ENCODE peak calls at places on chromosomes 12 and 14, in four cellular contexts. U, A, D and I are unnamed samples.

GRCh38 chr14:56273151-56273550 is 154.9 kb downstream of the PELI2 start:
- DNase-seq in A (no peak), U (no peak), D (no peak), I (no peak)

GRCh38 chr12:13471471-13471870 is 274.9 kb downstream of the EMP1 start:
- DNase-seq in U (no peak), D (no peak), A (no peak), I (no peak)

GRCh38 chr12:49108958-49109404 is 1.7 kb downstream of the LMBR1L start:
- DNase-seq in A (no peak), U (no peak), D (peak; percentile 78), I (no peak)

GRCh38 chr12:85835810-85836715 is at the start of gene RASSF9:
- DNase-seq in U (no peak), D (peak; percentile 56), A (no peak), I (no peak)

GRCh38 chr12:26280869-26281268 is 85.5 kb downstream of the SSPN start:
- DNase-seq in U (no peak), A (no peak), D (no peak), I (no peak)

GRCh38 chr12:54240971-54241588 is 38.8 kb downstream of the CBX5 start:
- DNase-seq in A (no peak), U (no peak), D (no peak), I (no peak)

GRCh38 chr12:54579258-54579657 is 9.2 kb downstream of the PPP1R1A start:
- DNase-seq in A (no peak), D (no peak), U (no peak), I (no peak)

GRCh38 chr12:67522222-67522621 is 126.3 kb upstream of the DYRK2 start:
- DNase-seq in D (no peak), U (no peak), A (no peak), I (no peak)

GRCh38 chr12:77855548-77855947 is 24.9 kb downstream of the NAV3 start:
- DNase-seq in D (no peak), U (no peak), A (no peak), I (no peak)

GRCh38 chr12:113071427-113072112 is 15.0 kb downstream of the DTX1 start:
- DNase-seq in D (no peak), A (no peak), U (no peak), I (no peak)

GRCh38 chr14:80781968-80782367 is 159.6 kb downstream of the CEP128 start:
- DNase-seq in U (no peak), A (no peak), D (no peak), I (no peak)

GRCh38 chr12:92402415-92402814 is 256.8 kb upstream of the BTG1 start:
- DNase-seq in U (no peak), D (no peak), A (no peak), I (no peak)

GRCh38 chr12:92404921-92405320 is 259.3 kb upstream of the BTG1 start:
- DNase-seq in U (no peak), D (no peak), A (no peak), I (no peak)

GRCh38 chr12:92400006-92400405 is 254.4 kb upstream of the BTG1 start:
- DNase-seq in D (no peak), U (no peak), A (no peak), I (no peak)

GRCh38 chr12:92404259-92404894 is 258.7 kb upstream of the BTG1 start:
- DNase-seq in D (no peak), A (no peak), U (no peak), I (no peak)

DNA sequence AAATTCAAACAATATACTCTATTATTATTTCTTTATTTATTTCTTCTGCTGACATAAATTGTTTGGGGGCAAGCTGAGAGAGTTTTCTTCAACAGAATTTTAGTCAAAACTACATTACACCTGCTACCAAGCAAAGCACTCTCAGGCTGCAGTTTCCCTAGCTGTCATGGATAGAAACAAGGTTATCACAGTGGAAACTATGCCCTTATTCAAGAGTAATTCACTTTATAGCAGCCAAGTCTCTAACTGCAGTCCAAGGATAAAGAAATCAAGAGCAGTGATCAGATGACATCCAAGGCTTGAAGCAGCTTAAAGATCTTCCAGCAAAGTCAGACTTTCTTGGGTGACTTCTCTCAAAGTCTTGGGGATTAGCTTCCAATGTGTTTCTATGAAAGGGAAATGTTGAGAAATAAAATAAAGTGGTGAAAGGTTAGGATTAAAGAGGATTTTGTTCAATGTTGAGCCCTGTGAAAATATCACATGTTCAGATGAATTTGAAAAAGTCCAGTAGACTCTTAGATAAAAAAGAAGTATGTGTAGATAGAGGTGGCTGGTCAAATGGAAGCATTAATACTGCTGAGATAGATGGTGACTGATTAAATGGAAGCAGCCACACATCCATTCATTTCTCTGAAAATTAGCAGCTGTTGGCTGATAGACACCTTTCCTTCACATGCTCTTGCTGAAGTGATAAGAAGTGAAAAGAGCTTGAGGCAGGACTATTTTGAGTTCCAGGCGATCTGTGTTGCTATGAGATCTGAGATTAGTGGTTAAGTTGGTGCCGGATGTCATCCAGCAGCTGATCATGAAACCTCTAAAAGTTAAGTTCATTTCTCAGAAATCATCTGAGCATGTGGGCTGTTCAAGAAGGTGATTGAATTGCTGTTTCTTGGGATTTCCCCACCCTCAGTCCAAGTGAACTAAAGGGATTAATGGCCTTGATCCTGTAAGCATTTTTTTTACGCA is 257.8 kb upstream of the BTG1 start:
- DNase-seq in U (no peak), A (no peak), D (no peak), I (no peak)
- TF ChIP-seq POLR2A in U (no peak), A (no peak), D (no peak), I (no peak)

GRCh38 chr12:52763036-52763659 is 14.0 kb downstream of the KRT76 start:
- DNase-seq in A (no peak), D (no peak), U (no peak), I (no peak)
- TF ChIP-seq POLR2A in A (no peak), D (no peak), U (no peak), I (no peak)

GRCh38 chr14:105065280-105066228 is at the start of gene GPR132:
- DNase-seq in A (peak; percentile 96), D (no peak), U (no peak), I (no peak)
- TF ChIP-seq POLR2A in A (peak; percentile 69), D (peak; percentile 42), U (no peak), I (no peak)

DNA sequence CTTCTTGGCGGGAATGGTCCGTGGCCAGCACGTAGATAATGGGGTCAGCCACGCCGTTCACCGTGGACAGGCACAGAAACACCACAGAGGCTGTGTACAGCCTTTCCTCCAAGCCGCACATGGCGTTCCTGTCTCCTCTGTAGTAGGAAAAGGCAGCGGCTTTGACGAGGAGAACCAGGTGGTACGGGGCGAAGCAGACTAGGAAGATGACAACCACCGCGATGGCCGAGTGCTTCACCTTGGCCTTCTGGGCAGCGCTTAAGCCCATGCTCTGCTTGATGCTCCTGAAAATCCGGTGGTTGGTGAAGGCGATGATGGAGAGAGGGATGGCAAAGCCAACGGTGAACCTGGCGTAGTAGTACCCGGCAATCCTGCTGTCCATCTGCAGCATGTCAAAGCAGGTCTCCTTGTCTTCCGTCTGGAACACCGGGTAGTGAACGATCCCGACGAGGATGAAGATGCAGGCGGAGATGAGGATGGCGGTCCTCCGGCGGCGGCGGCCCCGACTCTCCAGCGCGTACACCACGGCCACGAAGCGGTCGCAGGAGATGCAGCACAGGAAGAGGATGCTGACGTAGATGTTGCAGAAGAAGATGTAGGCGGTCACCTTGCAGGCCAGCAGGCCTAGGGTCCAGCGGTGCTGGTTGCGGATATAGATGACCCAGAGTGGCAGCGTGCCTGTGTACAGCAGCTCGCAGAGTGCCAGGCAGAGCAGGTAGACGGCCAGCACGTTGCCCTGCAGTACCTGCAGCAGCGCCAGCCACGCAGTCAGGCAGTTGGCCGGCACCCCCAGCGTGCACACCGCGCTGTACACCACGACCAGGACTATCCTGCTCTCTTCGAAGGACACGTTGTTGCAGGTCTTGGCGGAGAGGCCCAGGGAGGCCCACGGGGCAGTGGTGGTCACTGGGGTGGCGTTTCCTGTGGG is 13.8 kb downstream of the GPR132 start:
- DNase-seq in U (no peak), D (no peak), A (peak; percentile 70), I (no peak)
- TF ChIP-seq POLR2A in U (no peak), D (no peak), A (no peak), I (no peak)

GRCh38 chr14:52703225-52703624 is 3.8 kb upstream of the PSMC6 start:
- DNase-seq in U (no peak), D (no peak), A (no peak), I (peak; percentile 9)

GRCh38 chr14:52703664-52704063 is 3.3 kb upstream of the PSMC6 start:
- DNase-seq in U (no peak), D (no peak), A (no peak), I (no peak)

GRCh38 chr14:52711666-52712065 is 4.7 kb downstream of the PSMC6 start:
- DNase-seq in D (no peak), A (no peak), U (no peak), I (no peak)

GRCh38 chr14:52706286-52706685 is 714 bp upstream of the PSMC6 start:
- DNase-seq in A (no peak), D (no peak), U (no peak), I (no peak)

DNA sequence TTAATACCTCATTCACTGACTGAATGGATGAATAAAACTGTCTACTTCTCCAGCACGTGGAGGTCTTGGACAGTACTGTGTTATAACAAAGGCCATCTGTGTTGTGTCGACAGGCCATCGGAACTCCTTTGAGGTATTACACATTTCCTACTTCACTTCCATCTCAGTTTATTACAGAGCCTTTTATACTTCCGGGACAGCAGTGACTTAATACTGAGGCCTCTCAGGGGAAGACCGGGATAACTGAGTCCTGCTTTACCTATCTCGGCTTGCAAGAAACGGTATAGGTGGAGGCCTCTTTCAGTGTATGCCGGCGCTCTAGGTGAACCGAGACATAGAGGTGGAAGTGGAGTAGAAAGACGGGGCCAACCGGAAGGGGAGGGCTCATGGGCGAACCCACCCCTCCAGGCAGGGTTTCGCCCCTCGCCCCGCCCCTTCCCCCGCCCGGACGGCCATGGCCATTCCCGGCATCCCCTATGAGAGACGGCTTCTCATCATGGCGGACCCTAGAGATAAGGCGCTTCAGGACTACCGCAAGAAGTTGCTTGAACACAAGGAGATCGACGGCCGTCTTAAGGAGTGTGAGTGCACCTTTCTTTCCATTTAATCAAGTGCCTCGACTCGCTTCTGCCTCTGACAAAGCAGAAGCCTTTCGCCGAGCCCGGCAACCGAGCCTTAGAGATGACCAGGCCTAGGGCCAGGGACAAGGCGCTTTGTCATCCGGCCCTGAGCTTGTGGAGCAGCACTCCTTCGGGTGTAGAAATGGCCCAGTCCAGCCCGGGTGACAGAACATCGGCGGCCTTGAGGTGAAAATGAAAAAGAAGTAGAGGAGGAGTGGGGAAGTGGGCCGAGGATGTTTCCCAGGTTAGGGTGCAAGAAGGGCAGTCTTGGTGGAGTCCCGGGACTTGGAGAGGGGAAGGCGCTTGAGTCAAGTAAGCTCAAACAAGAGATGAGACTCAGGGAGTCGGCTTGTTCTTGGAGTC is at the start of gene PSMC6:
- DNase-seq in U (peak; percentile 87), A (peak; percentile 99), D (peak; percentile 95), I (peak; percentile 57)
- TF ChIP-seq POLR2A in U (peak; percentile 77), A (no peak), D (peak; percentile 71), I (peak; percentile 68)

GRCh38 chr12:6334940-6335450 is 6.9 kb downstream of the TNFRSF1A start:
- DNase-seq in U (no peak), A (peak; percentile 80), D (no peak), I (no peak)
- TF ChIP-seq POLR2A in U (no peak), A (no peak), D (no peak), I (no peak)

DNA sequence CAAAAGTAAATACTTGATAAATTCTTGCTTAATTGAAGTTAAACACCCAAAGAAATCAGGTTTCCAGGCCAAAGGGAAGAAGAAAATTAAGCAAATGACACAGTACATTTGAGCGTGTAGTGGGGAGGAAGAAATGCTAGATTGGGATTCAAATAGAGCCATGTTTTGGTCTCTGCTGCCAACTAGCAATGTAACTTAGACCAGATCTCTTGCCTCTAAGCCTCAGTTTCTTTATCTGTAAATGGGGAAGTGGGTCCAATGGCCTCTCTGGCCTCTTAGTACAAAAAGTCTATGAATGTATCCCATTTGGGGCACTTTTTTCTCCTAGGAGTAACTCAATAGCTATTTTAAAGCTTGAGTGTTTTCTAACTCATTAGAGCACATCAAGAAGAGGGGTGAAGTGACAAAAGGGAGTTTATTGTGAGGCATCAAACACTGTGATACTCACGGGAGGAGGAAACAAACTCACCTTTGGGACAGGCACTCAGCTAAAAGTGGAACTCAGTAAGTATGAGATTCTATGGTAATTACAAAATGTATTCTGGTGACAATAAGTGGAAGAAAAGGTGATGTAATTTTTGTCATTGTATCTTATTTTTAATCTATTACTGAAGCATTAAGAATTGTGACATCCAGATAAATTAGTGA is 55.8 kb downstream of the DAD1 start:
- DNase-seq in A (no peak), U (no peak), D (no peak), I (no peak)
- TF ChIP-seq POLR2A in A (no peak), U (no peak), D (no peak), I (no peak)